ENCODE peak calls at places on chromosomes 4 and X, in four cellular contexts. One of them, this sample, is unnamed.

GRCh38 chr4:185219551-185220344 is 10.3 kb downstream of the SNX25 start:
- DNase-seq in HepG2: no peak
- DNase-seq in GM12878: no peak
- DNase-seq in H1: no peak
- DNase-seq in this sample: no peak

GRCh38 chr4:25106363-25107151 is 53.7 kb downstream of the SEPSECS start:
- DNase-seq in HepG2: no peak
- DNase-seq in H1: no peak
- DNase-seq in GM12878: no peak
- DNase-seq in this sample: no peak

GRCh38 chr4:83340692-83341343 is 6.2 kb upstream of the HPSE start:
- DNase-seq in GM12878: no peak
- DNase-seq in H1: no peak
- DNase-seq in HepG2: no peak
- DNase-seq in this sample: no peak

GRCh38 chrX:152819271-152819670 is 11.3 kb downstream of the CETN2 start:
- DNase-seq in H1: no peak
- DNase-seq in HepG2: no peak
- DNase-seq in GM12878: no peak
- DNase-seq in this sample: no peak

GRCh38 chrX:16785247-16786138 is 773 bp upstream of the TXLNG start:
- DNase-seq in GM12878: no peak
- DNase-seq in HepG2: no peak
- DNase-seq in H1: no peak
- DNase-seq in this sample: no peak

GRCh38 chrX:33175201-33175600 is 36.1 kb downstream of the DMD start:
- DNase-seq in H1: no peak
- DNase-seq in HepG2: no peak
- DNase-seq in GM12878: no peak
- DNase-seq in this sample: no peak

GRCh38 chr4:152961752-152962117 is 25.6 kb downstream of the FHDC1 start:
- DNase-seq in H1: no peak
- DNase-seq in GM12878: no peak
- DNase-seq in HepG2: no peak
- DNase-seq in this sample: no peak

GRCh38 chr4:180557348-180557747 is 1685.9 kb upstream of the TENM3 start:
- DNase-seq in H1: no peak
- DNase-seq in GM12878: no peak
- DNase-seq in HepG2: no peak
- DNase-seq in this sample: no peak

GRCh38 chr4:174317531-174317930 is 33.8 kb downstream of the CEP44 start:
- DNase-seq in HepG2: no peak
- DNase-seq in GM12878: no peak
- DNase-seq in H1: no peak
- DNase-seq in this sample: no peak

GRCh38 chrX:11374570-11374969 is 81.4 kb downstream of the AMELX start:
- DNase-seq in HepG2: no peak
- DNase-seq in H1: no peak
- DNase-seq in GM12878: no peak
- DNase-seq in this sample: no peak

GRCh38 chr4:182808673-182809416 is 108.3 kb downstream of the DCTD start:
- DNase-seq in HepG2: no peak
- DNase-seq in H1: no peak
- DNase-seq in GM12878: peak; percentile 55
- DNase-seq in this sample: no peak

GRCh38 chr4:155322782-155323181 is 54.0 kb downstream of the MAP9 start:
- DNase-seq in H1: no peak
- DNase-seq in GM12878: no peak
- DNase-seq in HepG2: no peak
- DNase-seq in this sample: no peak

GRCh38 chrX:13369541-13370140 is 49.8 kb upstream of the ATXN3L start:
- DNase-seq in HepG2: no peak
- DNase-seq in GM12878: no peak
- DNase-seq in H1: no peak
- DNase-seq in this sample: peak; percentile 53

GRCh38 chr4:54099287-54099958 is 540 bp upstream of the GSX2 start:
- DNase-seq in HepG2: no peak
- DNase-seq in H1: no peak
- DNase-seq in GM12878: no peak
- DNase-seq in this sample: no peak
- TF ChIP-seq JUND in HepG2: no peak
- TF ChIP-seq JUND in H1: no peak
- TF ChIP-seq JUND in GM12878: no peak
- TF ChIP-seq JUND in this sample: no peak

GRCh38 chr4:126799971-126800722 is 832.6 kb upstream of the INTU start:
- DNase-seq in GM12878: no peak
- DNase-seq in H1: no peak
- DNase-seq in HepG2: no peak
- DNase-seq in this sample: no peak

GRCh38 chr4:126799471-126799870 is 833.3 kb upstream of the INTU start:
- DNase-seq in HepG2: no peak
- DNase-seq in GM12878: no peak
- DNase-seq in H1: no peak
- DNase-seq in this sample: no peak

GRCh38 chr4:126798214-126798613 is 834.5 kb upstream of the INTU start:
- DNase-seq in GM12878: no peak
- DNase-seq in HepG2: no peak
- DNase-seq in H1: no peak
- DNase-seq in this sample: no peak

GRCh38 chr4:126790633-126791032 is 842.1 kb upstream of the INTU start:
- DNase-seq in H1: no peak
- DNase-seq in HepG2: no peak
- DNase-seq in GM12878: no peak
- DNase-seq in this sample: no peak

DNA sequence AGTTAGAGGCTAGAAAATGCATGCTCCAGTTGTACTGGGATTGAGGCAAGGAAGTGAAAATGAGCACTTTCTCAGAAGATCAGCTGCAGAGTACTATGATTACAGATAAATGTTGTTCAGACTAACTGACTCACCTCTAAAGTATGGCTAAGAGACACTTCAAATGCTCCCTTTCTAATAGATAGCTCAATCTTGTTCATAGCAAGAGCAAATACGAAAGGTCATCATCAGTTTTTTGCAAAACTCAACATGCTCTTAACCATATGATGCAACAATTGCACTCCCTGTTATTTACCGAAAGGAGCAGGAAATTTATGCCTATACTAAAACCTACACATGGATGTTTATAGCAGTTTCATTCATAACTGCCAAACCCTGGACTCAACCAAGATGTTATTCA is 838.4 kb upstream of the INTU start:
- DNase-seq in HepG2: no peak
- DNase-seq in H1: no peak
- DNase-seq in GM12878: no peak
- DNase-seq in this sample: no peak
- TF ChIP-seq JUND in HepG2: no peak
- TF ChIP-seq JUND in H1: no peak
- TF ChIP-seq JUND in GM12878: no peak
- TF ChIP-seq JUND in this sample: no peak

DNA sequence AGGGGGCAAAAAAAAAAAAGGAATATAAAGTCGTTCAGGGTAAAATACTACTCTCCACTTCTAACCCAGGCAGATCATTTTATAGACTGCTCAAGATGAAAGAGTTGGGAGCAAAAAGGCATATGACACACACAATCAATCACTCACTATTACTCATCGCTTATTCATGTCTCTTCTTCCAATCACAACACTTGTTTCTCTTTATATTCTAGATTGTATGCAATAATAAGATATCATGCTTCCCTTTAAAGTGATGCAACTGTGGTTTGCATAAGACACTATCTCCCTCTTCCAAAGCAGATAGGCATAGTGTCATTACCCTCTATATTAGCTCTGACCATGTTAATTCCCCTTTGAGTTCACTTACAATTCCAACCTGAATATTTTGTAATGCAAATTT is 154.8 kb upstream of the EPHA5 start:
- DNase-seq in GM12878: no peak
- DNase-seq in H1: no peak
- DNase-seq in HepG2: no peak
- DNase-seq in this sample: no peak
- TF ChIP-seq JUND in GM12878: no peak
- TF ChIP-seq JUND in H1: no peak
- TF ChIP-seq JUND in HepG2: no peak
- TF ChIP-seq JUND in this sample: no peak

DNA sequence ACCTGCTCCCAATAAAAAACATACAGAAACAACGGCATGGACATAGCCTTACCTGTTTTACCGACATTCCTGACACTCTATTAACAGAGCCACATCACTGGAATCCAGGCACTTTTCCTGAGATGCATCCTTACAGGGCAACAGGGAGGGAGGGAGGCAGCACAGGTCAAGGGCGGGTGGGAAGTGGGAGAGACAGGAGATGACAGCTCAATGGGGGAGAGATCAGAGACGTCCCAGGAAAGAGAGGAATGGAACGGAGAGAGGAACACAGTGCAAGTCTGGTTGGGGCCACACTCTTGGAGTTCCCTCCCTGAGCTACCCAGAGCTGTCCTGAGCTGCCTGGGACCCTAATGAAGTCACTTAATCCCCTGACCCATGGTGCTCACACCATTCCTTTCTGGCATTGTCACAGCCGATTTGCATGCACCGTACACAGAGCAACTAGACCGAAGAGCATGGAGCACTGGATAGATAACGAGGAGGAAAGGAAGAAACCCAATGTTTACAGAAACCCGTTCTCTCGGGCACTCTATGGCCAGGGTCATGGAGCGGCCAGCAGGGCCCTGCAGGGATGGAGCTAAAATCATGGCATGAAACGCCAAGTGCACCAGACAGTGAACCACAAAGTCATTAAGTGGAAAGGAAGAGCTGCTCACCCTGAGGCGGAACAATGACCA is 93.1 kb downstream of the NSUN7 start:
- DNase-seq in HepG2: peak; percentile 32
- DNase-seq in GM12878: no peak
- DNase-seq in H1: no peak
- DNase-seq in this sample: no peak
- TF ChIP-seq JUND in HepG2: no peak
- TF ChIP-seq JUND in GM12878: no peak
- TF ChIP-seq JUND in H1: no peak
- TF ChIP-seq JUND in this sample: no peak

GRCh38 chr4:74167585-74167984 is 9.7 kb downstream of the MTHFD2L start:
- DNase-seq in H1: no peak
- DNase-seq in GM12878: no peak
- DNase-seq in HepG2: no peak
- DNase-seq in this sample: no peak

GRCh38 chr4:74166135-74166534 is 8.2 kb downstream of the MTHFD2L start:
- DNase-seq in H1: no peak
- DNase-seq in GM12878: no peak
- DNase-seq in HepG2: no peak
- DNase-seq in this sample: no peak

GRCh38 chr4:74168841-74169240 is 10.9 kb downstream of the MTHFD2L start:
- DNase-seq in H1: no peak
- DNase-seq in GM12878: no peak
- DNase-seq in HepG2: no peak
- DNase-seq in this sample: no peak

GRCh38 chr4:74161676-74162450 is 3.9 kb downstream of the MTHFD2L start:
- DNase-seq in H1: no peak
- DNase-seq in HepG2: no peak
- DNase-seq in GM12878: no peak
- DNase-seq in this sample: no peak

DNA sequence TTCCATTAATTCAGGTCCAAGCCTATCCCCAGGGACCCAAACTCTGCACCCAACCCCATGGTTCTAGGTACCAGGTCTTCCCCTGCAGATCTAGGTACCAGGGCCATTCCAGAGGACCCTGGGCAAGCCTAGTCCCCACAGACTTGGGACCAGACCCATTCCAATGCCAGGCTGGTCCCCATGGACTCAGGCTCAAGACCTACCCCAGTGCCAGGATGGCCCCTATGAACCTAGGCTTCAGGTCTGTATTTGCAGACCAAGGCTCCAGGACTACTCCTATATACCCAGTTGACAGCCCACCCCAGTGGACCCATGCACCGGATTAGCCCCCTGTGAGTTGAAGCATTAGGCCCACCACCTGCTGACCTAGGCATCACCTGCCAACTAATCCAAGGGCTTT is 8.9 kb downstream of the MTHFD2L start:
- DNase-seq in H1: no peak
- DNase-seq in GM12878: no peak
- DNase-seq in HepG2: no peak
- DNase-seq in this sample: no peak
- TF ChIP-seq JUND in H1: no peak
- TF ChIP-seq JUND in GM12878: no peak
- TF ChIP-seq JUND in HepG2: no peak
- TF ChIP-seq JUND in this sample: no peak

GRCh38 chrX:43640481-43640880 is 15.6 kb upstream of the MAOA start:
- DNase-seq in H1: no peak
- DNase-seq in GM12878: no peak
- DNase-seq in HepG2: no peak
- DNase-seq in this sample: no peak

GRCh38 chrX:43643662-43644061 is 12.4 kb upstream of the MAOA start:
- DNase-seq in HepG2: no peak
- DNase-seq in H1: no peak
- DNase-seq in GM12878: no peak
- DNase-seq in this sample: no peak

GRCh38 chrX:43643201-43643600 is 12.9 kb upstream of the MAOA start:
- DNase-seq in H1: no peak
- DNase-seq in GM12878: no peak
- DNase-seq in HepG2: no peak
- DNase-seq in this sample: no peak

GRCh38 chrX:43644124-43644701 is 11.9 kb upstream of the MAOA start:
- DNase-seq in GM12878: no peak
- DNase-seq in H1: no peak
- DNase-seq in HepG2: no peak
- DNase-seq in this sample: no peak

GRCh38 chrX:43641691-43642090 is 14.4 kb upstream of the MAOA start:
- DNase-seq in GM12878: no peak
- DNase-seq in HepG2: no peak
- DNase-seq in H1: no peak
- DNase-seq in this sample: no peak
- TF ChIP-seq JUND in GM12878: no peak
- TF ChIP-seq JUND in HepG2: no peak
- TF ChIP-seq JUND in H1: no peak
- TF ChIP-seq JUND in this sample: no peak

GRCh38 chr4:2385450-2386020 is 32.9 kb downstream of the ZFYVE28 start:
- DNase-seq in H1: no peak
- DNase-seq in GM12878: no peak
- DNase-seq in HepG2: no peak
- DNase-seq in this sample: no peak

GRCh38 chr4:2388430-2389182 is 29.8 kb downstream of the ZFYVE28 start:
- DNase-seq in H1: no peak
- DNase-seq in GM12878: no peak
- DNase-seq in HepG2: no peak
- DNase-seq in this sample: no peak

GRCh38 chr4:2387829-2388228 is 30.6 kb downstream of the ZFYVE28 start:
- DNase-seq in H1: no peak
- DNase-seq in HepG2: no peak
- DNase-seq in GM12878: no peak
- DNase-seq in this sample: no peak

GRCh38 chr4:2386717-2387116 is 31.7 kb downstream of the ZFYVE28 start:
- DNase-seq in GM12878: no peak
- DNase-seq in HepG2: no peak
- DNase-seq in H1: no peak
- DNase-seq in this sample: no peak

DNA sequence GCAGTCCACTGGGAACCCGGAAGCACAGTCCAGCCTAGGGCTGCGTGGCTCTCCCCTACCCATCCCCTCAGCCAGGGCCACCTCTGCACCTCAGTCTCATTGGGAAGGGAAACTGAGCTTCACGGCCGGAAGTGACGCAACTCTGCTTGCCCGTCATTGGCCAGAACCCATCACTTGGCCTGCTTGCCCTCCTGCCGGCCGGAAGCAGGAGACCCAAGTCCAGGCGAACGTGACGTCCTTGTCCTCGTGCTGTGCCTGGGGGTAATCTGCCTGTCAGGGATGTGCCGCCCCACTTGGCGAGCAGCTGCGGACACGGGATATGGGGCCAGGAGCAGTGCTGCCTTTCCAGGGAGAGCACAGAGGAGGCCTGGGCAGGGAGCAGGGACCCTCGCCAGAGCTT is 31.2 kb downstream of the ZFYVE28 start:
- DNase-seq in H1: no peak
- DNase-seq in HepG2: no peak
- DNase-seq in GM12878: no peak
- DNase-seq in this sample: no peak
- TF ChIP-seq JUND in H1: no peak
- TF ChIP-seq JUND in HepG2: no peak
- TF ChIP-seq JUND in GM12878: no peak
- TF ChIP-seq JUND in this sample: no peak